ENCODE peak calls at places on chromosomes 7 and 10, in four cellular contexts. One of them, this sample, is unnamed.

GRCh38 chr10:102599565-102600327 is 44.5 kb upstream of the TRIM8 start:
- DNase-seq in PC-3: no peak
- DNase-seq in psoas muscle: no peak
- DNase-seq in cardiac muscle cell: peak; percentile 91
- DNase-seq in this sample: peak; percentile 45

GRCh38 chr10:28089467-28089866 is 90.6 kb upstream of the ODAD2 start:
- DNase-seq in psoas muscle: no peak
- DNase-seq in cardiac muscle cell: peak; percentile 73
- DNase-seq in PC-3: peak; percentile 81
- DNase-seq in this sample: no peak

GRCh38 chr10:75655791-75656451 is 224.5 kb downstream of the LRMDA start:
- DNase-seq in psoas muscle: no peak
- DNase-seq in PC-3: peak; percentile 84
- DNase-seq in cardiac muscle cell: peak; percentile 72
- DNase-seq in this sample: no peak

GRCh38 chr10:16182688-16183087 is 254.1 kb upstream of the PTER start:
- DNase-seq in PC-3: no peak
- DNase-seq in psoas muscle: no peak
- DNase-seq in cardiac muscle cell: no peak
- DNase-seq in this sample: no peak

GRCh38 chr7:100029591-100029990 is 14.2 kb downstream of the ZKSCAN1 start:
- DNase-seq in cardiac muscle cell: no peak
- DNase-seq in psoas muscle: no peak
- DNase-seq in PC-3: no peak
- DNase-seq in this sample: no peak

GRCh38 chr7:121273467-121274167 is 55.2 kb upstream of the WNT16 start:
- DNase-seq in PC-3: no peak
- DNase-seq in cardiac muscle cell: peak; percentile 15
- DNase-seq in psoas muscle: no peak
- DNase-seq in this sample: no peak

GRCh38 chr10:69495666-69496065 is 44.4 kb downstream of the TSPAN15 start:
- DNase-seq in psoas muscle: no peak
- DNase-seq in cardiac muscle cell: no peak
- DNase-seq in PC-3: no peak
- DNase-seq in this sample: no peak

GRCh38 chr10:2994562-2994961 is 72.8 kb upstream of the PFKP start:
- DNase-seq in cardiac muscle cell: no peak
- DNase-seq in psoas muscle: no peak
- DNase-seq in PC-3: no peak
- DNase-seq in this sample: no peak

GRCh38 chr10:131841669-131842139 is 59.1 kb upstream of the PPP2R2D start:
- DNase-seq in cardiac muscle cell: no peak
- DNase-seq in psoas muscle: peak; percentile 22
- DNase-seq in PC-3: no peak
- DNase-seq in this sample: no peak

GRCh38 chr10:99365311-99365710 is 36.2 kb downstream of the CNNM1 start:
- DNase-seq in PC-3: no peak
- DNase-seq in psoas muscle: no peak
- DNase-seq in cardiac muscle cell: no peak
- DNase-seq in this sample: no peak

GRCh38 chr7:43658718-43659548 is 70.4 kb downstream of the COA1 start:
- DNase-seq in PC-3: peak; percentile 86
- DNase-seq in cardiac muscle cell: peak; percentile 81
- DNase-seq in psoas muscle: no peak
- DNase-seq in this sample: no peak

GRCh38 chr10:131155218-131155902 is 156.2 kb downstream of the TCERG1L start:
- DNase-seq in cardiac muscle cell: no peak
- DNase-seq in psoas muscle: no peak
- DNase-seq in PC-3: no peak
- DNase-seq in this sample: no peak

GRCh38 chr10:117477961-117478670 is 64.4 kb upstream of the EMX2 start:
- DNase-seq in cardiac muscle cell: peak; percentile 85
- DNase-seq in PC-3: peak; percentile 76
- DNase-seq in psoas muscle: no peak
- DNase-seq in this sample: no peak

GRCh38 chr10:316390-316789 is 181.1 kb downstream of the ZMYND11 start:
- DNase-seq in PC-3: no peak
- DNase-seq in cardiac muscle cell: no peak
- DNase-seq in psoas muscle: no peak
- DNase-seq in this sample: no peak

GRCh38 chr7:157150825-157151412 is 12.2 kb downstream of the UBE3C start:
- DNase-seq in PC-3: no peak
- DNase-seq in psoas muscle: peak; percentile 86
- DNase-seq in cardiac muscle cell: peak; percentile 56
- DNase-seq in this sample: peak; percentile 44

GRCh38 chr10:78904196-78904595 is 164.6 kb upstream of the ZMIZ1 start:
- DNase-seq in psoas muscle: no peak
- DNase-seq in PC-3: no peak
- DNase-seq in cardiac muscle cell: no peak
- DNase-seq in this sample: no peak

GRCh38 chr10:71603190-71603589 is 116.4 kb downstream of the C10orf105 start:
- DNase-seq in cardiac muscle cell: no peak
- DNase-seq in psoas muscle: no peak
- DNase-seq in PC-3: no peak
- DNase-seq in this sample: no peak

GRCh38 chr7:19749658-19750057 is 23.8 kb downstream of the TMEM196 start:
- DNase-seq in PC-3: peak; percentile 59
- DNase-seq in psoas muscle: no peak
- DNase-seq in cardiac muscle cell: peak; percentile 13
- DNase-seq in this sample: no peak

GRCh38 chr7:99171731-99172130 is 27.8 kb upstream of the SMURF1 start:
- DNase-seq in cardiac muscle cell: no peak
- DNase-seq in psoas muscle: no peak
- DNase-seq in PC-3: no peak
- DNase-seq in this sample: no peak

GRCh38 chr7:128410092-128410665 is 397 bp upstream of the IMPDH1 start:
- DNase-seq in psoas muscle: no peak
- DNase-seq in cardiac muscle cell: peak; percentile 95
- DNase-seq in PC-3: peak; percentile 62
- DNase-seq in this sample: peak; percentile 52

GRCh38 chr7:151005566-151005965 is 14.7 kb downstream of the NOS3 start:
- DNase-seq in psoas muscle: no peak
- DNase-seq in PC-3: no peak
- DNase-seq in cardiac muscle cell: no peak
- DNase-seq in this sample: no peak

GRCh38 chr7:136883046-136883445 is 14.6 kb downstream of the CHRM2 start:
- DNase-seq in PC-3: no peak
- DNase-seq in cardiac muscle cell: peak; percentile 6
- DNase-seq in psoas muscle: no peak
- DNase-seq in this sample: no peak

GRCh38 chr10:95513941-95514392 is 47.2 kb downstream of the SORBS1 start:
- DNase-seq in psoas muscle: peak; percentile 76
- DNase-seq in PC-3: peak; percentile 79
- DNase-seq in cardiac muscle cell: peak; percentile 43
- DNase-seq in this sample: no peak

GRCh38 chr10:124007102-124007772 is 86.2 kb downstream of the CHST15 start:
- DNase-seq in cardiac muscle cell: no peak
- DNase-seq in psoas muscle: no peak
- DNase-seq in PC-3: no peak
- DNase-seq in this sample: no peak

GRCh38 chr10:43226441-43226840 is 40.4 kb downstream of the RASGEF1A start:
- DNase-seq in psoas muscle: no peak
- DNase-seq in cardiac muscle cell: no peak
- DNase-seq in PC-3: no peak
- DNase-seq in this sample: no peak

GRCh38 chr7:22549667-22550513 is 49.9 kb upstream of the STEAP1B start:
- DNase-seq in PC-3: peak; percentile 64
- DNase-seq in cardiac muscle cell: peak; percentile 25
- DNase-seq in psoas muscle: no peak
- DNase-seq in this sample: no peak

GRCh38 chr10:57962839-57963238 is 304.9 kb downstream of the IPMK start:
- DNase-seq in PC-3: no peak
- DNase-seq in cardiac muscle cell: no peak
- DNase-seq in psoas muscle: no peak
- DNase-seq in this sample: no peak

GRCh38 chr7:46848944-46849343 is 733.0 kb downstream of the TNS3 start:
- DNase-seq in cardiac muscle cell: no peak
- DNase-seq in PC-3: peak; percentile 26
- DNase-seq in psoas muscle: no peak
- DNase-seq in this sample: no peak

DNA sequence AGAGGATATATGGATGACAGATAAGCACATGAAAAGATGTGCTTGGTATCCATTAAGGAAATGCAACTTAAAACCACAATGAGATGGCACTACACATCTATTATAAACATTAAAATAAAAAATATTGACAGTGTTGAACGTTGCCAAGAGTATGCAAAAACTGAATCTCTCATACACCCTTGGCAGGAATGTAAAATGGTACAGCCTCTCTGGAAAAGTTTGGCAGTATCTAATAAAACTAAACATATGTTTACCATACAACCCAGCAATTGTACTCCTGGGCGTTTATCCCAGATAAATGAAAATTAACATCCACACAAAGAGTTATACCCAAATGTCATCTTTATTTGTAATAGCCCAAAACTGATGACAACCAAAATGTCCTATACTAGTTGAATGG is 5.4 kb downstream of the CEP41 start:
- DNase-seq in PC-3: no peak
- DNase-seq in psoas muscle: no peak
- DNase-seq in cardiac muscle cell: no peak
- DNase-seq in this sample: no peak
- H3K27ac ChIP-seq in PC-3: no peak overlapping the region
- H3K27ac ChIP-seq in psoas muscle: no peak overlapping the region
- H3K27ac ChIP-seq in cardiac muscle cell: no peak overlapping the region
- H3K27ac ChIP-seq in this sample: no peak overlapping the region

GRCh38 chr7:1228535-1229333 is 3.9 kb upstream of the UNCX start:
- DNase-seq in PC-3: no peak
- DNase-seq in cardiac muscle cell: no peak
- DNase-seq in psoas muscle: no peak
- DNase-seq in this sample: no peak
- H3K4me3 ChIP-seq in PC-3: no peak overlapping the region
- H3K4me3 ChIP-seq in cardiac muscle cell: no peak overlapping the region
- H3K4me3 ChIP-seq in psoas muscle: no peak overlapping the region
- H3K4me3 ChIP-seq in this sample: no peak overlapping the region

GRCh38 chr7:130356121-130356759 is 11.6 kb downstream of the CPA5 start:
- DNase-seq in PC-3: peak; percentile 97
- DNase-seq in cardiac muscle cell: peak; percentile 98
- DNase-seq in psoas muscle: peak; percentile 81
- DNase-seq in this sample: peak; percentile 31

GRCh38 chr7:130351664-130352015 is 7.0 kb downstream of the CPA5 start:
- DNase-seq in cardiac muscle cell: no peak
- DNase-seq in psoas muscle: no peak
- DNase-seq in PC-3: no peak
- DNase-seq in this sample: no peak

GRCh38 chr7:130352335-130353074 is 7.9 kb downstream of the CPA5 start:
- DNase-seq in psoas muscle: no peak
- DNase-seq in cardiac muscle cell: peak; percentile 81
- DNase-seq in PC-3: peak; percentile 55
- DNase-seq in this sample: no peak

GRCh38 chr7:130350945-130351663 is 6.5 kb downstream of the CPA5 start:
- DNase-seq in PC-3: no peak
- DNase-seq in cardiac muscle cell: no peak
- DNase-seq in psoas muscle: no peak
- DNase-seq in this sample: peak; percentile 34

DNA sequence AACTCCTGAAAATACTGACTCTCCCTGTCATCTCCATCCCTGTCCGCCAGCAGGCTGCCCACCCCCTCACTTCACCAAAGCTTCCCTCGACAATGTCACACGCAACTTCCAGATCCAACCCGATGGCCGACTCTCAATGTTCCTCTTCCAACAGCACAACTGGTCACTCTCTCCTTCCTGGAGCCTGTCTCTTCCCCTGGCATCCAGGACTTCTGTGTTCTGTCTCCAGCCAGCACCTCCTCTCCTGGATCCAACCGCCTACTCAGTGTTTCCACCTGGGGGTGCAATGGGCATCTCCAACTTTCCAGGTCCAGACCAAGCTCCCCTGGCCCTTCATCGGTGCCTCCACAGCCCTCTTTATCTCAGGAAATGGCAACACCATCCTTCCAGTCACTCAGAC is 8.6 kb downstream of the CPA5 start:
- DNase-seq in PC-3: no peak
- DNase-seq in psoas muscle: no peak
- DNase-seq in cardiac muscle cell: no peak
- DNase-seq in this sample: no peak
- H3K27ac ChIP-seq in PC-3: no peak overlapping the region
- H3K27ac ChIP-seq in psoas muscle: no peak overlapping the region
- H3K27ac ChIP-seq in cardiac muscle cell: no peak overlapping the region
- H3K27ac ChIP-seq in this sample: peak overlapping the region; percentile 75

DNA sequence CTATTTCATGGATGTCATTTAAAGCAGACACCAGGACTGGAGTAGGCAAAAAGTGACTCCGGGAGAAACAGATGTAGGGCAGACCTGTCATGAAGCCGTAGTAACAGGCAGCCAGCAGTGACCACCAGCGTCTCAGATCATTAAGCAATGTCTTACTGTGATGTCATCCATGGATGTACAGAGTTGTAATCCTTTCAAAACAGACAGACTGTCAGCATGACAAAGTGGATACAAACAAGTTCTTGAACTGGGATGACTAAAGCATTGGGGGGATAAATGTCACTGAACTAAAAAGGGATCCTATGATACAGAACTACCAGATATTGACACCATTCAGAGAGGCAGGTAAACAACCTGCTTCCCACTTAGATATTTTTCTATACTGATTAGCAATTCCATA is 675.5 kb downstream of the PARD3 start:
- DNase-seq in psoas muscle: no peak
- DNase-seq in PC-3: peak; percentile 42
- DNase-seq in cardiac muscle cell: peak; percentile 54
- DNase-seq in this sample: no peak
- H3K4me3 ChIP-seq in psoas muscle: no peak overlapping the region
- H3K4me3 ChIP-seq in PC-3: no peak overlapping the region
- H3K4me3 ChIP-seq in cardiac muscle cell: no peak overlapping the region
- H3K4me3 ChIP-seq in this sample: no peak overlapping the region

GRCh38 chr7:88307841-88308240 is 1.1 kb upstream of the STEAP4 start:
- DNase-seq in psoas muscle: no peak
- DNase-seq in PC-3: no peak
- DNase-seq in cardiac muscle cell: no peak
- DNase-seq in this sample: no peak

GRCh38 chr7:88307412-88307811 is 718 bp upstream of the STEAP4 start:
- DNase-seq in psoas muscle: no peak
- DNase-seq in PC-3: no peak
- DNase-seq in cardiac muscle cell: no peak
- DNase-seq in this sample: no peak

GRCh38 chr7:88305044-88305443 is 1.6 kb downstream of the STEAP4 start:
- DNase-seq in PC-3: peak; percentile 30
- DNase-seq in cardiac muscle cell: no peak
- DNase-seq in psoas muscle: no peak
- DNase-seq in this sample: no peak

GRCh38 chr7:88309845-88310244 is 3.2 kb upstream of the STEAP4 start:
- DNase-seq in cardiac muscle cell: no peak
- DNase-seq in PC-3: peak; percentile 60
- DNase-seq in psoas muscle: no peak
- DNase-seq in this sample: no peak

GRCh38 chr7:88306590-88307048 is at the start of gene STEAP4:
- DNase-seq in PC-3: peak; percentile 87
- DNase-seq in psoas muscle: peak; percentile 85
- DNase-seq in cardiac muscle cell: peak; percentile 91
- DNase-seq in this sample: peak; percentile 83
- H3K27ac ChIP-seq in PC-3: peak within 1 kb of the TSS; percentile 44
- H3K27ac ChIP-seq in psoas muscle: peak within 1 kb of the TSS; percentile 30
- H3K27ac ChIP-seq in cardiac muscle cell: no peak within 1 kb of the TSS
- H3K27ac ChIP-seq in this sample: peak within 1 kb of the TSS; percentile 83

DNA sequence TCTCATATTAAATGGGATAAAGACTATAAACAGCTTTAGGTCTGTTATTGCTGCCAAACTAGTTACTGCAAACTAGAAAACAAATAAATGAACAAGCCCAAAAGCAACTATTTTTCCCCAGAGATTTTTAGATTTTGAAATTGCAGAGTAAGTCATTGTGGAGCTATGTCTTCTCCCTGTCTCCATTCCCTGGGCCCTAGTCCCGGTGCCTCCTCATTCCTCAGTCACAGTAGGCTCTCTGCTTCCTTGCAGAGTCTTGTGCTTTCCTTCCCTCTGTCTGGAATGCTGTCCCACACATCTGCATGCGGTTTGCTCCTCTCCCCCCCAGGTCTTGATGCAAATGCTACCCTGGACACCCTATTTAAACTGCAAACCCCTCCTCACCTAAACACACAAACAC is 4.0 kb downstream of the PNLIPRP3 start:
- DNase-seq in cardiac muscle cell: no peak
- DNase-seq in psoas muscle: no peak
- DNase-seq in PC-3: no peak
- DNase-seq in this sample: no peak
- H3K4me3 ChIP-seq in cardiac muscle cell: no peak overlapping the region
- H3K4me3 ChIP-seq in psoas muscle: no peak overlapping the region
- H3K4me3 ChIP-seq in PC-3: no peak overlapping the region
- H3K4me3 ChIP-seq in this sample: no peak overlapping the region

This sample was measured in left ventricle myocardium inferior.